ENCODE peak calls at places on chromosome 16, in nine cellular contexts. One of them, this sample, is unnamed.

GRCh38 chr16:70800306-70800705 is 652 bp downstream of the VAC14 start:
- DNase-seq in RCC 7860: no peak
- DNase-seq in stimulated activated CD4-positive, alpha-beta T cell treated with anti-CD3 and anti-CD28 coated beads, Interleukin-12 subunit alpha, Interleukin-12 subunit beta, amount 100 ng/mL, for 48 hours: no peak
- DNase-seq in GM23338: peak
- DNase-seq in psoas muscle: no peak
- DNase-seq in stimulated activated CD8-positive, alpha-beta memory T cell treated with anti-CD3 and anti-CD28 coated beads, Interleukin-2, amount 100 ng/mL, for 1 hour: no peak
- DNase-seq in NCI-H748 treated with DMSO at 0.1 percent for 48 hours: no peak
- DNase-seq in KG1: peak
- DNase-seq in skeletal muscle cell: no peak
- DNase-seq in this sample: no peak

GRCh38 chr16:8571061-8571596 is 19.2 kb downstream of the TMEM114 start:
- DNase-seq in RCC 7860: no peak
- DNase-seq in stimulated activated CD4-positive, alpha-beta T cell treated with anti-CD3 and anti-CD28 coated beads, Interleukin-12 subunit alpha, Interleukin-12 subunit beta, amount 100 ng/mL, for 48 hours: no peak
- DNase-seq in GM23338: peak
- DNase-seq in psoas muscle: no peak
- DNase-seq in stimulated activated CD8-positive, alpha-beta memory T cell treated with anti-CD3 and anti-CD28 coated beads, Interleukin-2, amount 100 ng/mL, for 1 hour: no peak
- DNase-seq in NCI-H748 treated with DMSO at 0.1 percent for 48 hours: peak
- DNase-seq in KG1: no peak
- DNase-seq in skeletal muscle cell: no peak
- DNase-seq in this sample: no peak

GRCh38 chr16:30185683-30186421 is 2.5 kb downstream of the CORO1A start:
- DNase-seq in RCC 7860: no peak
- DNase-seq in stimulated activated CD4-positive, alpha-beta T cell treated with anti-CD3 and anti-CD28 coated beads, Interleukin-12 subunit alpha, Interleukin-12 subunit beta, amount 100 ng/mL, for 48 hours: peak
- DNase-seq in GM23338: peak
- DNase-seq in psoas muscle: peak
- DNase-seq in stimulated activated CD8-positive, alpha-beta memory T cell treated with anti-CD3 and anti-CD28 coated beads, Interleukin-2, amount 100 ng/mL, for 1 hour: peak
- DNase-seq in NCI-H748 treated with DMSO at 0.1 percent for 48 hours: no peak
- DNase-seq in KG1: peak
- DNase-seq in skeletal muscle cell: no peak
- DNase-seq in this sample: peak

GRCh38 chr16:73713817-73714495 is 582.7 kb upstream of the PSMD7 start:
- DNase-seq in RCC 7860: no peak
- DNase-seq in stimulated activated CD4-positive, alpha-beta T cell treated with anti-CD3 and anti-CD28 coated beads, Interleukin-12 subunit alpha, Interleukin-12 subunit beta, amount 100 ng/mL, for 48 hours: no peak
- DNase-seq in GM23338: peak
- DNase-seq in psoas muscle: no peak
- DNase-seq in stimulated activated CD8-positive, alpha-beta memory T cell treated with anti-CD3 and anti-CD28 coated beads, Interleukin-2, amount 100 ng/mL, for 1 hour: no peak
- DNase-seq in NCI-H748 treated with DMSO at 0.1 percent for 48 hours: no peak
- DNase-seq in KG1: no peak
- DNase-seq in skeletal muscle cell: no peak
- DNase-seq in this sample: peak

GRCh38 chr16:17345043-17345442 is 125.7 kb downstream of the XYLT1 start:
- DNase-seq in RCC 7860: no peak
- DNase-seq in stimulated activated CD4-positive, alpha-beta T cell treated with anti-CD3 and anti-CD28 coated beads, Interleukin-12 subunit alpha, Interleukin-12 subunit beta, amount 100 ng/mL, for 48 hours: no peak
- DNase-seq in GM23338: no peak
- DNase-seq in psoas muscle: peak
- DNase-seq in stimulated activated CD8-positive, alpha-beta memory T cell treated with anti-CD3 and anti-CD28 coated beads, Interleukin-2, amount 100 ng/mL, for 1 hour: no peak
- DNase-seq in NCI-H748 treated with DMSO at 0.1 percent for 48 hours: no peak
- DNase-seq in KG1: no peak
- DNase-seq in skeletal muscle cell: no peak
- DNase-seq in this sample: no peak

GRCh38 chr16:19168173-19169080 is at the start of gene SYT17:
- DNase-seq in RCC 7860: no peak
- DNase-seq in stimulated activated CD4-positive, alpha-beta T cell treated with anti-CD3 and anti-CD28 coated beads, Interleukin-12 subunit alpha, Interleukin-12 subunit beta, amount 100 ng/mL, for 48 hours: no peak
- DNase-seq in GM23338: peak
- DNase-seq in psoas muscle: peak
- DNase-seq in stimulated activated CD8-positive, alpha-beta memory T cell treated with anti-CD3 and anti-CD28 coated beads, Interleukin-2, amount 100 ng/mL, for 1 hour: no peak
- DNase-seq in NCI-H748 treated with DMSO at 0.1 percent for 48 hours: no peak
- DNase-seq in KG1: no peak
- DNase-seq in skeletal muscle cell: no peak
- DNase-seq in this sample: peak

GRCh38 chr16:70494777-70495176 is 28.6 kb downstream of the COG4 start:
- DNase-seq in RCC 7860: no peak
- DNase-seq in stimulated activated CD4-positive, alpha-beta T cell treated with anti-CD3 and anti-CD28 coated beads, Interleukin-12 subunit alpha, Interleukin-12 subunit beta, amount 100 ng/mL, for 48 hours: no peak
- DNase-seq in GM23338: no peak
- DNase-seq in psoas muscle: no peak
- DNase-seq in stimulated activated CD8-positive, alpha-beta memory T cell treated with anti-CD3 and anti-CD28 coated beads, Interleukin-2, amount 100 ng/mL, for 1 hour: no peak
- DNase-seq in NCI-H748 treated with DMSO at 0.1 percent for 48 hours: no peak
- DNase-seq in KG1: no peak
- DNase-seq in skeletal muscle cell: no peak
- DNase-seq in this sample: no peak

GRCh38 chr16:56606688-56607618 is 1.4 kb upstream of the MT2A start:
- DNase-seq in RCC 7860: peak
- DNase-seq in stimulated activated CD4-positive, alpha-beta T cell treated with anti-CD3 and anti-CD28 coated beads, Interleukin-12 subunit alpha, Interleukin-12 subunit beta, amount 100 ng/mL, for 48 hours: no peak
- DNase-seq in GM23338: peak
- DNase-seq in psoas muscle: peak
- DNase-seq in stimulated activated CD8-positive, alpha-beta memory T cell treated with anti-CD3 and anti-CD28 coated beads, Interleukin-2, amount 100 ng/mL, for 1 hour: no peak
- DNase-seq in NCI-H748 treated with DMSO at 0.1 percent for 48 hours: no peak
- DNase-seq in KG1: no peak
- DNase-seq in skeletal muscle cell: peak
- DNase-seq in this sample: peak

GRCh38 chr16:11224894-11225676 is 30.9 kb downstream of the SOCS1 start:
- DNase-seq in RCC 7860: no peak
- DNase-seq in stimulated activated CD4-positive, alpha-beta T cell treated with anti-CD3 and anti-CD28 coated beads, Interleukin-12 subunit alpha, Interleukin-12 subunit beta, amount 100 ng/mL, for 48 hours: peak
- DNase-seq in GM23338: no peak
- DNase-seq in psoas muscle: peak
- DNase-seq in stimulated activated CD8-positive, alpha-beta memory T cell treated with anti-CD3 and anti-CD28 coated beads, Interleukin-2, amount 100 ng/mL, for 1 hour: peak
- DNase-seq in NCI-H748 treated with DMSO at 0.1 percent for 48 hours: no peak
- DNase-seq in KG1: peak
- DNase-seq in skeletal muscle cell: no peak
- DNase-seq in this sample: peak

GRCh38 chr16:87945351-87946042 is 5.7 kb upstream of the BANP start:
- DNase-seq in RCC 7860: no peak
- DNase-seq in stimulated activated CD4-positive, alpha-beta T cell treated with anti-CD3 and anti-CD28 coated beads, Interleukin-12 subunit alpha, Interleukin-12 subunit beta, amount 100 ng/mL, for 48 hours: no peak
- DNase-seq in GM23338: peak
- DNase-seq in psoas muscle: peak
- DNase-seq in stimulated activated CD8-positive, alpha-beta memory T cell treated with anti-CD3 and anti-CD28 coated beads, Interleukin-2, amount 100 ng/mL, for 1 hour: no peak
- DNase-seq in NCI-H748 treated with DMSO at 0.1 percent for 48 hours: peak
- DNase-seq in KG1: no peak
- DNase-seq in skeletal muscle cell: peak
- DNase-seq in this sample: peak

GRCh38 chr16:14321542-14321941 is 250.4 kb downstream of the MRTFB start:
- DNase-seq in RCC 7860: no peak
- DNase-seq in stimulated activated CD4-positive, alpha-beta T cell treated with anti-CD3 and anti-CD28 coated beads, Interleukin-12 subunit alpha, Interleukin-12 subunit beta, amount 100 ng/mL, for 48 hours: no peak
- DNase-seq in GM23338: peak
- DNase-seq in psoas muscle: peak
- DNase-seq in stimulated activated CD8-positive, alpha-beta memory T cell treated with anti-CD3 and anti-CD28 coated beads, Interleukin-2, amount 100 ng/mL, for 1 hour: no peak
- DNase-seq in NCI-H748 treated with DMSO at 0.1 percent for 48 hours: no peak
- DNase-seq in KG1: no peak
- DNase-seq in skeletal muscle cell: no peak
- DNase-seq in this sample: no peak

GRCh38 chr16:19860146-19861030 is 24.3 kb downstream of the GPRC5B start:
- DNase-seq in RCC 7860: peak
- DNase-seq in stimulated activated CD4-positive, alpha-beta T cell treated with anti-CD3 and anti-CD28 coated beads, Interleukin-12 subunit alpha, Interleukin-12 subunit beta, amount 100 ng/mL, for 48 hours: no peak
- DNase-seq in GM23338: peak
- DNase-seq in psoas muscle: no peak
- DNase-seq in stimulated activated CD8-positive, alpha-beta memory T cell treated with anti-CD3 and anti-CD28 coated beads, Interleukin-2, amount 100 ng/mL, for 1 hour: no peak
- DNase-seq in NCI-H748 treated with DMSO at 0.1 percent for 48 hours: no peak
- DNase-seq in KG1: no peak
- DNase-seq in skeletal muscle cell: peak
- DNase-seq in this sample: no peak

GRCh38 chr16:55576369-55576768 is 9.9 kb downstream of the CAPNS2 start:
- DNase-seq in RCC 7860: no peak
- DNase-seq in stimulated activated CD4-positive, alpha-beta T cell treated with anti-CD3 and anti-CD28 coated beads, Interleukin-12 subunit alpha, Interleukin-12 subunit beta, amount 100 ng/mL, for 48 hours: no peak
- DNase-seq in GM23338: no peak
- DNase-seq in psoas muscle: no peak
- DNase-seq in stimulated activated CD8-positive, alpha-beta memory T cell treated with anti-CD3 and anti-CD28 coated beads, Interleukin-2, amount 100 ng/mL, for 1 hour: no peak
- DNase-seq in NCI-H748 treated with DMSO at 0.1 percent for 48 hours: no peak
- DNase-seq in KG1: no peak
- DNase-seq in skeletal muscle cell: no peak
- DNase-seq in this sample: no peak

GRCh38 chr16:11370084-11370931 is 25.0 kb downstream of the RMI2 start:
- DNase-seq in RCC 7860: peak
- DNase-seq in stimulated activated CD4-positive, alpha-beta T cell treated with anti-CD3 and anti-CD28 coated beads, Interleukin-12 subunit alpha, Interleukin-12 subunit beta, amount 100 ng/mL, for 48 hours: no peak
- DNase-seq in GM23338: no peak
- DNase-seq in psoas muscle: no peak
- DNase-seq in stimulated activated CD8-positive, alpha-beta memory T cell treated with anti-CD3 and anti-CD28 coated beads, Interleukin-2, amount 100 ng/mL, for 1 hour: no peak
- DNase-seq in NCI-H748 treated with DMSO at 0.1 percent for 48 hours: no peak
- DNase-seq in KG1: no peak
- DNase-seq in skeletal muscle cell: no peak
- DNase-seq in this sample: no peak

GRCh38 chr16:54633943-54634362 is 296.7 kb upstream of the IRX5 start:
- DNase-seq in RCC 7860: peak
- DNase-seq in stimulated activated CD4-positive, alpha-beta T cell treated with anti-CD3 and anti-CD28 coated beads, Interleukin-12 subunit alpha, Interleukin-12 subunit beta, amount 100 ng/mL, for 48 hours: no peak
- DNase-seq in GM23338: peak
- DNase-seq in psoas muscle: no peak
- DNase-seq in stimulated activated CD8-positive, alpha-beta memory T cell treated with anti-CD3 and anti-CD28 coated beads, Interleukin-2, amount 100 ng/mL, for 1 hour: no peak
- DNase-seq in NCI-H748 treated with DMSO at 0.1 percent for 48 hours: no peak
- DNase-seq in KG1: no peak
- DNase-seq in skeletal muscle cell: no peak
- DNase-seq in this sample: no peak

GRCh38 chr16:4372578-4373355 is 1.1 kb downstream of the VASN start:
- DNase-seq in RCC 7860: peak
- DNase-seq in stimulated activated CD4-positive, alpha-beta T cell treated with anti-CD3 and anti-CD28 coated beads, Interleukin-12 subunit alpha, Interleukin-12 subunit beta, amount 100 ng/mL, for 48 hours: no peak
- DNase-seq in GM23338: no peak
- DNase-seq in psoas muscle: no peak
- DNase-seq in stimulated activated CD8-positive, alpha-beta memory T cell treated with anti-CD3 and anti-CD28 coated beads, Interleukin-2, amount 100 ng/mL, for 1 hour: no peak
- DNase-seq in NCI-H748 treated with DMSO at 0.1 percent for 48 hours: no peak
- DNase-seq in KG1: no peak
- DNase-seq in skeletal muscle cell: no peak
- DNase-seq in this sample: peak

GRCh38 chr16:9364721-9365693 is 273.6 kb downstream of the HAPSTR1 start:
- DNase-seq in RCC 7860: no peak
- DNase-seq in stimulated activated CD4-positive, alpha-beta T cell treated with anti-CD3 and anti-CD28 coated beads, Interleukin-12 subunit alpha, Interleukin-12 subunit beta, amount 100 ng/mL, for 48 hours: no peak
- DNase-seq in GM23338: no peak
- DNase-seq in psoas muscle: peak
- DNase-seq in stimulated activated CD8-positive, alpha-beta memory T cell treated with anti-CD3 and anti-CD28 coated beads, Interleukin-2, amount 100 ng/mL, for 1 hour: no peak
- DNase-seq in NCI-H748 treated with DMSO at 0.1 percent for 48 hours: no peak
- DNase-seq in KG1: no peak
- DNase-seq in skeletal muscle cell: no peak
- DNase-seq in this sample: peak

GRCh38 chr16:51161440-51162195 is 10.5 kb upstream of the SALL1 start:
- DNase-seq in RCC 7860: no peak
- DNase-seq in stimulated activated CD4-positive, alpha-beta T cell treated with anti-CD3 and anti-CD28 coated beads, Interleukin-12 subunit alpha, Interleukin-12 subunit beta, amount 100 ng/mL, for 48 hours: no peak
- DNase-seq in GM23338: no peak
- DNase-seq in psoas muscle: no peak
- DNase-seq in stimulated activated CD8-positive, alpha-beta memory T cell treated with anti-CD3 and anti-CD28 coated beads, Interleukin-2, amount 100 ng/mL, for 1 hour: no peak
- DNase-seq in NCI-H748 treated with DMSO at 0.1 percent for 48 hours: no peak
- DNase-seq in KG1: no peak
- DNase-seq in skeletal muscle cell: no peak
- DNase-seq in this sample: no peak

GRCh38 chr16:71807905-71808592 is 585 bp downstream of the AP1G1 start:
- DNase-seq in RCC 7860: no peak
- DNase-seq in stimulated activated CD4-positive, alpha-beta T cell treated with anti-CD3 and anti-CD28 coated beads, Interleukin-12 subunit alpha, Interleukin-12 subunit beta, amount 100 ng/mL, for 48 hours: peak
- DNase-seq in GM23338: peak
- DNase-seq in psoas muscle: no peak
- DNase-seq in stimulated activated CD8-positive, alpha-beta memory T cell treated with anti-CD3 and anti-CD28 coated beads, Interleukin-2, amount 100 ng/mL, for 1 hour: no peak
- DNase-seq in NCI-H748 treated with DMSO at 0.1 percent for 48 hours: no peak
- DNase-seq in KG1: no peak
- DNase-seq in skeletal muscle cell: no peak
- DNase-seq in this sample: peak

GRCh38 chr16:75682308-75682707 is 5.5 kb upstream of the CPHXL2 start:
- DNase-seq in RCC 7860: no peak
- DNase-seq in stimulated activated CD4-positive, alpha-beta T cell treated with anti-CD3 and anti-CD28 coated beads, Interleukin-12 subunit alpha, Interleukin-12 subunit beta, amount 100 ng/mL, for 48 hours: no peak
- DNase-seq in GM23338: no peak
- DNase-seq in psoas muscle: no peak
- DNase-seq in stimulated activated CD8-positive, alpha-beta memory T cell treated with anti-CD3 and anti-CD28 coated beads, Interleukin-2, amount 100 ng/mL, for 1 hour: no peak
- DNase-seq in NCI-H748 treated with DMSO at 0.1 percent for 48 hours: no peak
- DNase-seq in KG1: no peak
- DNase-seq in skeletal muscle cell: no peak
- DNase-seq in this sample: no peak

GRCh38 chr16:17784073-17784472 is 313.3 kb upstream of the XYLT1 start:
- DNase-seq in RCC 7860: no peak
- DNase-seq in stimulated activated CD4-positive, alpha-beta T cell treated with anti-CD3 and anti-CD28 coated beads, Interleukin-12 subunit alpha, Interleukin-12 subunit beta, amount 100 ng/mL, for 48 hours: no peak
- DNase-seq in GM23338: peak
- DNase-seq in psoas muscle: no peak
- DNase-seq in stimulated activated CD8-positive, alpha-beta memory T cell treated with anti-CD3 and anti-CD28 coated beads, Interleukin-2, amount 100 ng/mL, for 1 hour: no peak
- DNase-seq in NCI-H748 treated with DMSO at 0.1 percent for 48 hours: no peak
- DNase-seq in KG1: peak
- DNase-seq in skeletal muscle cell: no peak
- DNase-seq in this sample: no peak

GRCh38 chr16:8326234-8326633 is 264.1 kb downstream of the TMEM114 start:
- DNase-seq in RCC 7860: no peak
- DNase-seq in stimulated activated CD4-positive, alpha-beta T cell treated with anti-CD3 and anti-CD28 coated beads, Interleukin-12 subunit alpha, Interleukin-12 subunit beta, amount 100 ng/mL, for 48 hours: no peak
- DNase-seq in GM23338: no peak
- DNase-seq in psoas muscle: no peak
- DNase-seq in stimulated activated CD8-positive, alpha-beta memory T cell treated with anti-CD3 and anti-CD28 coated beads, Interleukin-2, amount 100 ng/mL, for 1 hour: no peak
- DNase-seq in NCI-H748 treated with DMSO at 0.1 percent for 48 hours: no peak
- DNase-seq in KG1: no peak
- DNase-seq in skeletal muscle cell: no peak
- DNase-seq in this sample: no peak

GRCh38 chr16:88750854-88751253 is 34.2 kb downstream of the PIEZO1 start:
- DNase-seq in RCC 7860: no peak
- DNase-seq in stimulated activated CD4-positive, alpha-beta T cell treated with anti-CD3 and anti-CD28 coated beads, Interleukin-12 subunit alpha, Interleukin-12 subunit beta, amount 100 ng/mL, for 48 hours: no peak
- DNase-seq in GM23338: no peak
- DNase-seq in psoas muscle: no peak
- DNase-seq in stimulated activated CD8-positive, alpha-beta memory T cell treated with anti-CD3 and anti-CD28 coated beads, Interleukin-2, amount 100 ng/mL, for 1 hour: no peak
- DNase-seq in NCI-H748 treated with DMSO at 0.1 percent for 48 hours: no peak
- DNase-seq in KG1: no peak
- DNase-seq in skeletal muscle cell: no peak
- DNase-seq in this sample: no peak

GRCh38 chr16:66620419-66620775 is 15.9 kb downstream of the CMTM3 start:
- DNase-seq in RCC 7860: no peak
- DNase-seq in stimulated activated CD4-positive, alpha-beta T cell treated with anti-CD3 and anti-CD28 coated beads, Interleukin-12 subunit alpha, Interleukin-12 subunit beta, amount 100 ng/mL, for 48 hours: no peak
- DNase-seq in GM23338: no peak
- DNase-seq in psoas muscle: no peak
- DNase-seq in stimulated activated CD8-positive, alpha-beta memory T cell treated with anti-CD3 and anti-CD28 coated beads, Interleukin-2, amount 100 ng/mL, for 1 hour: no peak
- DNase-seq in NCI-H748 treated with DMSO at 0.1 percent for 48 hours: no peak
- DNase-seq in KG1: no peak
- DNase-seq in skeletal muscle cell: no peak
- DNase-seq in this sample: no peak

GRCh38 chr16:714558-715447 is at the start of gene METRN:
- DNase-seq in RCC 7860: peak
- DNase-seq in stimulated activated CD4-positive, alpha-beta T cell treated with anti-CD3 and anti-CD28 coated beads, Interleukin-12 subunit alpha, Interleukin-12 subunit beta, amount 100 ng/mL, for 48 hours: peak
- DNase-seq in GM23338: peak
- DNase-seq in psoas muscle: peak
- DNase-seq in stimulated activated CD8-positive, alpha-beta memory T cell treated with anti-CD3 and anti-CD28 coated beads, Interleukin-2, amount 100 ng/mL, for 1 hour: peak
- DNase-seq in NCI-H748 treated with DMSO at 0.1 percent for 48 hours: peak
- DNase-seq in KG1: peak
- DNase-seq in skeletal muscle cell: peak
- DNase-seq in this sample: peak

GRCh38 chr16:15533386-15533785 is 99.0 kb downstream of the BMERB1 start:
- DNase-seq in RCC 7860: no peak
- DNase-seq in stimulated activated CD4-positive, alpha-beta T cell treated with anti-CD3 and anti-CD28 coated beads, Interleukin-12 subunit alpha, Interleukin-12 subunit beta, amount 100 ng/mL, for 48 hours: no peak
- DNase-seq in GM23338: peak
- DNase-seq in psoas muscle: no peak
- DNase-seq in stimulated activated CD8-positive, alpha-beta memory T cell treated with anti-CD3 and anti-CD28 coated beads, Interleukin-2, amount 100 ng/mL, for 1 hour: no peak
- DNase-seq in NCI-H748 treated with DMSO at 0.1 percent for 48 hours: no peak
- DNase-seq in KG1: no peak
- DNase-seq in skeletal muscle cell: no peak
- DNase-seq in this sample: no peak

GRCh38 chr16:12092347-12092882 is 115.9 kb downstream of the SNX29 start:
- DNase-seq in RCC 7860: peak
- DNase-seq in stimulated activated CD4-positive, alpha-beta T cell treated with anti-CD3 and anti-CD28 coated beads, Interleukin-12 subunit alpha, Interleukin-12 subunit beta, amount 100 ng/mL, for 48 hours: no peak
- DNase-seq in GM23338: no peak
- DNase-seq in psoas muscle: no peak
- DNase-seq in stimulated activated CD8-positive, alpha-beta memory T cell treated with anti-CD3 and anti-CD28 coated beads, Interleukin-2, amount 100 ng/mL, for 1 hour: no peak
- DNase-seq in NCI-H748 treated with DMSO at 0.1 percent for 48 hours: no peak
- DNase-seq in KG1: no peak
- DNase-seq in skeletal muscle cell: peak
- DNase-seq in this sample: no peak

GRCh38 chr16:57951204-57951960 is 19.5 kb downstream of the CNGB1 start:
- DNase-seq in RCC 7860: no peak
- DNase-seq in stimulated activated CD4-positive, alpha-beta T cell treated with anti-CD3 and anti-CD28 coated beads, Interleukin-12 subunit alpha, Interleukin-12 subunit beta, amount 100 ng/mL, for 48 hours: no peak
- DNase-seq in GM23338: no peak
- DNase-seq in psoas muscle: no peak
- DNase-seq in stimulated activated CD8-positive, alpha-beta memory T cell treated with anti-CD3 and anti-CD28 coated beads, Interleukin-2, amount 100 ng/mL, for 1 hour: no peak
- DNase-seq in NCI-H748 treated with DMSO at 0.1 percent for 48 hours: no peak
- DNase-seq in KG1: no peak
- DNase-seq in skeletal muscle cell: no peak
- DNase-seq in this sample: no peak

GRCh38 chr16:67167588-67167987 is 2.8 kb upstream of the NOL3 start:
- DNase-seq in RCC 7860: no peak
- DNase-seq in stimulated activated CD4-positive, alpha-beta T cell treated with anti-CD3 and anti-CD28 coated beads, Interleukin-12 subunit alpha, Interleukin-12 subunit beta, amount 100 ng/mL, for 48 hours: no peak
- DNase-seq in GM23338: no peak
- DNase-seq in psoas muscle: no peak
- DNase-seq in stimulated activated CD8-positive, alpha-beta memory T cell treated with anti-CD3 and anti-CD28 coated beads, Interleukin-2, amount 100 ng/mL, for 1 hour: no peak
- DNase-seq in NCI-H748 treated with DMSO at 0.1 percent for 48 hours: no peak
- DNase-seq in KG1: no peak
- DNase-seq in skeletal muscle cell: no peak
- DNase-seq in this sample: no peak